ENCODE peak calls at places on chromosomes 12 and 14, in six cellular contexts. One of them, this sample, is unnamed.

GRCh38 chr12:108337235-108338223 is 1.6 kb downstream of the CMKLR1 start:
- DNase-seq in GM12878: no peak
- DNase-seq in WTC11: peak
- DNase-seq in K562: peak
- DNase-seq in H1: no peak
- DNase-seq in HepG2: peak
- DNase-seq in this sample: peak

GRCh38 chr12:42691991-42692557 is 102.5 kb upstream of the PRICKLE1 start:
- DNase-seq in H1: no peak
- DNase-seq in K562: no peak
- DNase-seq in GM12878: no peak
- DNase-seq in HepG2: peak
- DNase-seq in WTC11: no peak
- DNase-seq in this sample: peak

GRCh38 chr12:66709444-66709773 is 30.5 kb upstream of the GRIP1 start:
- DNase-seq in HepG2: no peak
- DNase-seq in K562: no peak
- DNase-seq in GM12878: no peak
- DNase-seq in H1: no peak
- DNase-seq in WTC11: no peak
- DNase-seq in this sample: no peak

GRCh38 chr14:101109981-101110728 is 206.6 kb upstream of the RTL1 start:
- DNase-seq in GM12878: no peak
- DNase-seq in HepG2: no peak
- DNase-seq in WTC11: no peak
- DNase-seq in H1: no peak
- DNase-seq in K562: no peak
- DNase-seq in this sample: no peak

GRCh38 chr12:131102991-131103609 is 149.4 kb downstream of the ADGRD1 start:
- DNase-seq in K562: no peak
- DNase-seq in HepG2: no peak
- DNase-seq in GM12878: no peak
- DNase-seq in WTC11: peak
- DNase-seq in H1: no peak
- DNase-seq in this sample: no peak

GRCh38 chr14:59511916-59512530 is 27.7 kb downstream of the JKAMP start:
- DNase-seq in GM12878: no peak
- DNase-seq in H1: peak
- DNase-seq in HepG2: no peak
- DNase-seq in WTC11: peak
- DNase-seq in K562: no peak
- DNase-seq in this sample: peak

GRCh38 chr12:123367511-123367910 is 2.9 kb upstream of the SBNO1 start:
- DNase-seq in H1: no peak
- DNase-seq in WTC11: no peak
- DNase-seq in GM12878: no peak
- DNase-seq in HepG2: no peak
- DNase-seq in K562: no peak
- DNase-seq in this sample: no peak

GRCh38 chr14:22159968-22160367 is 429.1 kb downstream of the DAD1 start:
- DNase-seq in WTC11: no peak
- DNase-seq in K562: no peak
- DNase-seq in HepG2: no peak
- DNase-seq in H1: no peak
- DNase-seq in GM12878: no peak
- DNase-seq in this sample: no peak

GRCh38 chr14:89443002-89443660 is 26.1 kb upstream of the FOXN3 start:
- DNase-seq in K562: no peak
- DNase-seq in HepG2: no peak
- DNase-seq in WTC11: no peak
- DNase-seq in GM12878: no peak
- DNase-seq in H1: no peak
- DNase-seq in this sample: no peak

GRCh38 chr12:107318804-107319535 is 225.6 kb upstream of the CRY1 start:
- DNase-seq in H1: no peak
- DNase-seq in HepG2: no peak
- DNase-seq in WTC11: peak
- DNase-seq in GM12878: no peak
- DNase-seq in K562: no peak
- DNase-seq in this sample: peak

GRCh38 chr14:73746540-73747385 is 32.6 kb upstream of the PNMA1 start:
- DNase-seq in H1: no peak
- DNase-seq in K562: no peak
- DNase-seq in HepG2: no peak
- DNase-seq in WTC11: peak
- DNase-seq in GM12878: no peak
- DNase-seq in this sample: no peak

GRCh38 chr12:67358686-67359374 is 89.7 kb downstream of the CAND1 start:
- DNase-seq in WTC11: no peak
- DNase-seq in K562: no peak
- DNase-seq in H1: no peak
- DNase-seq in HepG2: no peak
- DNase-seq in GM12878: no peak
- DNase-seq in this sample: no peak

GRCh38 chr12:53995311-53996187 is 4.4 kb upstream of the HOXC9 start:
- DNase-seq in WTC11: peak
- DNase-seq in K562: peak
- DNase-seq in GM12878: no peak
- DNase-seq in H1: no peak
- DNase-seq in HepG2: no peak
- DNase-seq in this sample: peak

GRCh38 chr12:42790761-42791151 is 201.2 kb upstream of the PRICKLE1 start:
- DNase-seq in HepG2: no peak
- DNase-seq in GM12878: no peak
- DNase-seq in H1: no peak
- DNase-seq in WTC11: no peak
- DNase-seq in K562: peak
- DNase-seq in this sample: no peak

GRCh38 chr14:53367631-53368030 is 214.5 kb upstream of the DDHD1 start:
- DNase-seq in K562: no peak
- DNase-seq in WTC11: no peak
- DNase-seq in HepG2: no peak
- DNase-seq in H1: no peak
- DNase-seq in GM12878: no peak
- DNase-seq in this sample: no peak
- TF ChIP-seq CREB1 in K562: no peak
- TF ChIP-seq CREB1 in WTC11: no peak
- TF ChIP-seq CREB1 in HepG2: no peak
- TF ChIP-seq CREB1 in H1: no peak
- TF ChIP-seq CREB1 in GM12878: no peak
- TF ChIP-seq CREB1 in this sample: no peak

DNA sequence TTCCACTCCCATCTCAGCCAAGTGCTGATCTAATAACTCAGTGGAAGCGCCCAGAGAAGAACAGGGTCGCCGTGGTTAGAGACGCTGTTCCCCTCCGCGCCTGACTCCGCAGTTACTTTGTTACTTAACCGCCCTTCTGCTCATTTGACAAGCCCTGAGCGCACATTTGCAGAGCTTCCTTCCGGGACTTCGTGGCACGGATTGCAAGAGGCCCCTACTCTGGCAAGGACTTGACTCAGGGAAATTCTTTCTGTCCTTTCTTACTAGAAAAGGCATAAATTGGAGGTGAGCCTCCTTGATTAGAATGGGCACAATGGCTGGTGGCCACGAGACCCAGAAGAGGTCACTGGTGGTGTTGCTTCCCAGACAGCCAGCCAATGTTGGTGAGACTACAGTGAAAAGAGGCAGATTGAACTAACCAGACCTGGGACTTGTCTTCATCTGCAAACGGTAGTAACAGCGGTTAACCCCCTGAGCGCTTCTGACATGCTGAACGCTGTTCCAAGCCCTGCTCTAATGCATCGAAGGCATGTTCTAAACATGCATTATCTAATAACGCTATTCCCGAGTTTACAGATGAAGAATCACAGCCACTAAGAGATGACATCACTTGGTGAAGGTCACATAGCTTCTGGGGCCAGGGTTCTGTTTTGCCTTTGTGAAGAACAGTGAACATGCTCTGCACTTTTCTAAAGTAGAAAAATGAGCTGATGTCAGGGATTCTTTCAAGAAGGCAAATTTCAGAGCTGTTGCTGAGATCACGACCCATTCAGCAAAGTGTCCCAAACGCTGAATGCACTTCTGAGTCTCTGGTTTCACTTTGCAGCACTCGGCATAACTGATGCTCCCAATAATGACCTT is 55.8 kb downstream of the FOS start:
- DNase-seq in HepG2: no peak
- DNase-seq in WTC11: no peak
- DNase-seq in H1: no peak
- DNase-seq in K562: no peak
- DNase-seq in GM12878: peak
- DNase-seq in this sample: no peak
- TF ChIP-seq CREB1 in HepG2: no peak
- TF ChIP-seq CREB1 in WTC11: no peak
- TF ChIP-seq CREB1 in H1: no peak
- TF ChIP-seq CREB1 in K562: no peak
- TF ChIP-seq CREB1 in GM12878: no peak
- TF ChIP-seq CREB1 in this sample: no peak

GRCh38 chr12:119301367-119301766 is 33.2 kb upstream of the CCDC60 start:
- DNase-seq in WTC11: no peak
- DNase-seq in GM12878: no peak
- DNase-seq in H1: no peak
- DNase-seq in HepG2: no peak
- DNase-seq in K562: no peak
- DNase-seq in this sample: no peak
- TF ChIP-seq CREB1 in WTC11: no peak
- TF ChIP-seq CREB1 in GM12878: no peak
- TF ChIP-seq CREB1 in H1: no peak
- TF ChIP-seq CREB1 in HepG2: no peak
- TF ChIP-seq CREB1 in K562: no peak
- TF ChIP-seq CREB1 in this sample: no peak

DNA sequence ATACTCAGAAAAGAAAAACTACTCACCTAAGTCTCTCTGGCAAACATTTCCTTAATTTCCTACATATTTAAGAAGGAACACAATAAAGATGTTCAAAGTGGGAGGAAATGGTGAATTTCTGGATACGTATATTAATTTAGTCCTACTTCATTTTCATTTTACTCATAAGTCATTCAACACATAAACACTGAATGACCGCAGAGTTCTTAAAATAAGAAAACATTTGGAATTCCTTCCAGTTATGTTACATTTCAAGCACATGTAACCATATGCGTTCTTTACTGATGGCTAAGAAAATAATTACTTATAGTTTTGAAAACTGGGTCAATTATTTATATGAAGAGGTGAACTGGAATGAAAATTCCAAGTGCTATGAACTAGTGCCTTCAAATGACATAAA is 409.3 kb downstream of the BCAT1 start:
- DNase-seq in H1: no peak
- DNase-seq in GM12878: no peak
- DNase-seq in HepG2: no peak
- DNase-seq in WTC11: no peak
- DNase-seq in K562: no peak
- DNase-seq in this sample: no peak
- TF ChIP-seq CREB1 in H1: no peak
- TF ChIP-seq CREB1 in GM12878: no peak
- TF ChIP-seq CREB1 in HepG2: no peak
- TF ChIP-seq CREB1 in WTC11: no peak
- TF ChIP-seq CREB1 in K562: no peak
- TF ChIP-seq CREB1 in this sample: no peak

GRCh38 chr14:50047274-50047676 is 69.1 kb downstream of the VCPKMT start:
- DNase-seq in WTC11: no peak
- DNase-seq in K562: no peak
- DNase-seq in H1: no peak
- DNase-seq in GM12878: peak
- DNase-seq in HepG2: peak
- DNase-seq in this sample: no peak
- TF ChIP-seq CREB1 in WTC11: no peak
- TF ChIP-seq CREB1 in K562: no peak
- TF ChIP-seq CREB1 in H1: no peak
- TF ChIP-seq CREB1 in GM12878: no peak
- TF ChIP-seq CREB1 in HepG2: no peak
- TF ChIP-seq CREB1 in this sample: no peak

DNA sequence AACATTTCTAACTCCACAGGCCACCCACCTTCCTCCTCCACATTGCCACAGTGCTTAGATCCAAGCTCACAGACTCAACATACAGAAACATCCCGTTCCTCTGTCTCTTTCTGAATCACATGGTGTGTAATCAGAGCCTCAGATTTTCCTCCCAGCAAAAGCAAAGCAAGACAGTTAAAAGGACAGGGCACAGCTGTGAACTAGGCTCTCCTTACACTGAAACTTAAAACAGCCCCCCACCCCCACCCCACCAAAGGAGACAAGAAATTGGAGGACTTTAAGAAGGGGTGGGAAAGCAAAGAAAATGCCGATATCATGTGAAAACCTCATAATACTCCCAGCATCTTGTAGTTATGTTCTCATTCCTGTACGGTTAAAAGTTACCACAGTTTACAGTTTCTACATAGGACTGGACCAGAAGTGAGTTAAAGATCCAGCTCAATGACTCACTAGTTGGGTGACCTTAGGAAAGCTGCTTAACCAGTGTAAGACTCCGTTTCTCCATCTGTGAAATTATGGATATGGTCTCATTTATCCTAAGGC is 4.8 kb downstream of the YBX3 start:
- DNase-seq in H1: no peak
- DNase-seq in HepG2: no peak
- DNase-seq in GM12878: no peak
- DNase-seq in WTC11: no peak
- DNase-seq in K562: no peak
- DNase-seq in this sample: peak
- TF ChIP-seq CREB1 in H1: no peak
- TF ChIP-seq CREB1 in HepG2: no peak
- TF ChIP-seq CREB1 in GM12878: no peak
- TF ChIP-seq CREB1 in WTC11: no peak
- TF ChIP-seq CREB1 in K562: no peak
- TF ChIP-seq CREB1 in this sample: no peak

GRCh38 chr12:125262866-125263265 is 197.6 kb downstream of the AACS start:
- DNase-seq in WTC11: no peak
- DNase-seq in HepG2: no peak
- DNase-seq in H1: no peak
- DNase-seq in GM12878: no peak
- DNase-seq in K562: no peak
- DNase-seq in this sample: no peak
- TF ChIP-seq CREB1 in WTC11: no peak
- TF ChIP-seq CREB1 in HepG2: no peak
- TF ChIP-seq CREB1 in H1: no peak
- TF ChIP-seq CREB1 in GM12878: no peak
- TF ChIP-seq CREB1 in K562: no peak
- TF ChIP-seq CREB1 in this sample: no peak

This sample was measured in GM23338.